ENCODE peak calls at places on chromosomes 4 and X, in nine cellular contexts. A, B, R, H, S, Y, T, I and V are unnamed samples.
A peak's percentile ranks its signal among the peaks of the same experiment; 100 is the strongest.

GRCh38 chrX:8404443-8404842 is 60.2 kb upstream of the VCX3B start:
- DNase-seq in A (no peak), B (peak; percentile 21), R (no peak), H (no peak), S (no peak), Y (no peak), T (peak; percentile 69), I (no peak), V (no peak)

GRCh38 chrX:10111364-10112148 is 45.2 kb upstream of the CLCN4 start:
- DNase-seq in A (no peak), B (no peak), R (no peak), H (peak; percentile 56), S (peak; percentile 14), Y (no peak), T (no peak), I (peak; percentile 32), V (no peak)

GRCh38 chr4:148778980-148779675 is 336.9 kb upstream of the NR3C2 start:
- DNase-seq in A (no peak), B (no peak), R (no peak), H (no peak), S (peak; percentile 49), Y (no peak), T (no peak), I (no peak), V (no peak)

GRCh38 chr4:53461244-53461643 is 83.8 kb downstream of the FIP1L1 start:
- DNase-seq in A (no peak), B (no peak), R (no peak), H (no peak), S (peak; percentile 30), Y (no peak), T (no peak), I (no peak), V (no peak)

GRCh38 chrX:37686348-37686736 is 751 bp downstream of the XK start:
- DNase-seq in A (no peak), B (no peak), R (no peak), H (no peak), S (no peak), Y (no peak), T (no peak), I (no peak), V (no peak)

GRCh38 chrX:113644426-113644825 is 803.8 kb upstream of the AMOT start:
- DNase-seq in A (no peak), B (no peak), R (no peak), H (no peak), S (no peak), Y (no peak), T (no peak), I (no peak), V (no peak)

GRCh38 chrX:120752431-120753128 is 122.7 kb upstream of the C1GALT1C1 start:
- DNase-seq in A (no peak), B (no peak), R (peak; percentile 17), H (no peak), S (no peak), Y (no peak), T (no peak), I (peak; percentile 66), V (no peak)

GRCh38 chrX:25023908-25024307 is 8.1 kb upstream of the ARX start:
- DNase-seq in A (no peak), B (no peak), R (no peak), H (no peak), S (no peak), Y (no peak), T (no peak), I (no peak), V (no peak)

GRCh38 chr4:48147621-48148020 is 13.6 kb upstream of the TXK start:
- DNase-seq in A (no peak), B (no peak), R (no peak), H (no peak), S (no peak), Y (no peak), T (no peak), I (no peak), V (no peak)

GRCh38 chr4:52957220-52957686 is 95.1 kb downstream of the RASL11B start:
- DNase-seq in A (no peak), B (no peak), R (peak; percentile 31), H (peak; percentile 10), S (peak; percentile 58), Y (no peak), T (no peak), I (no peak), V (no peak)

GRCh38 chr4:13483142-13484044 is 747 bp downstream of the RAB28 start:
- DNase-seq in A (peak; percentile 26), B (peak; percentile 36), R (peak; percentile 48), H (peak; percentile 36), S (peak; percentile 74), Y (peak; percentile 35), T (peak; percentile 39), I (peak; percentile 13), V (peak; percentile 78)

GRCh38 chrX:9610774-9611392 is 146.0 kb downstream of the TBL1X start:
- DNase-seq in A (no peak), B (no peak), R (no peak), H (no peak), S (peak; percentile 40), Y (no peak), T (no peak), I (no peak), V (no peak)

GRCh38 chrX:40007746-40008705 is 89.7 kb downstream of the BCOR start:
- DNase-seq in A (no peak), B (no peak), R (peak; percentile 32), H (no peak), S (no peak), Y (no peak), T (no peak), I (no peak), V (no peak)

GRCh38 chr4:113179996-113180395 is 130.5 kb downstream of the ANK2 start:
- DNase-seq in A (no peak), B (no peak), R (no peak), H (no peak), S (peak; percentile 4), Y (no peak), T (no peak), I (no peak), V (no peak)

GRCh38 chr4:82758701-82759685 is 39.6 kb downstream of the SCD5 start:
- DNase-seq in A (no peak), B (no peak), R (no peak), H (no peak), S (no peak), Y (no peak), T (no peak), I (no peak), V (no peak)

GRCh38 chrX:121642415-121642814 is 595.0 kb downstream of the GLUD2 start:
- DNase-seq in A (no peak), B (no peak), R (no peak), H (no peak), S (no peak), Y (no peak), T (no peak), I (no peak), V (no peak)

GRCh38 chr4:26619784-26620183 is 35.9 kb downstream of the TBC1D19 start:
- DNase-seq in A (no peak), B (no peak), R (no peak), H (no peak), S (peak; percentile 77), Y (no peak), T (no peak), I (no peak), V (no peak)

GRCh38 chr4:11355224-11355623 is 73.5 kb downstream of the HS3ST1 start:
- DNase-seq in A (no peak), B (no peak), R (no peak), H (no peak), S (no peak), Y (no peak), T (no peak), I (no peak), V (no peak)

DNA sequence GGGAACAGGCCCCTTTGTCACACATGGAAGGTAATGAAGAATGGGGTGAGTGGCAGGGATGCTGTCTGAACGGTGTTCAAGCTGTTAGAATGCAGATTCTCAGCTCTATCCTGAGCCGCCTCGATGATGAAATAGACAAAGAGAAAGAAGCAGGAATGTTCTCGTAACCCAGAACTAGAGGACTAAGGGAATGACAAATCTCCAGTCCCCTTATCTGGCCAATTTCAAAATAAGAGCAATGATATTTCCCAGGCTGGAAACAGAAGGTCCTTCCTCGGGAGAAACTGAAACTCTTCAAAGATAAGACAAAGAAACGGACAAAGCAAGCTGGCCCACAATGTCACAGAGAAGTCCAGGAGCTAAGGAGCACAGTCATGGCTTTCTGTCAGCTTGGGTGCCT is 29.5 kb upstream of the MTNR1A start:
- DNase-seq in A (no peak), B (no peak), R (no peak), H (no peak), S (no peak), Y (no peak), T (no peak), I (no peak), V (no peak)
- TF ChIP-seq POLR2A in A (no peak), B (no peak), R (no peak), H (no peak), S (no peak), Y (no peak), T (no peak), I (no peak), V (no peak)

GRCh38 chr4:8078610-8079015 is 80.0 kb downstream of the ABLIM2 start:
- DNase-seq in A (no peak), B (no peak), R (no peak), H (no peak), S (no peak), Y (no peak), T (no peak), I (no peak), V (no peak)
- H3K27ac ChIP-seq in A (no peak overlapping the region), B (peak overlapping the region; percentile 8), R (no peak overlapping the region), H (no peak overlapping the region), S (no peak overlapping the region), Y (no peak overlapping the region), T (no peak overlapping the region), I (no peak overlapping the region), V (no peak overlapping the region)

GRCh38 chr4:2745981-2746806 is 9.9 kb downstream of the TNIP2 start:
- DNase-seq in A (no peak), B (no peak), R (no peak), H (peak; percentile 39), S (peak; percentile 85), Y (no peak), T (peak; percentile 44), I (no peak), V (no peak)
- TF ChIP-seq POLR2A in A (no peak), B (no peak), R (no peak), H (no peak), S (no peak), Y (no peak), T (no peak), I (no peak), V (no peak)

GRCh38 chr4:158871050-158871724 is 102.4 kb downstream of the FNIP2 start:
- DNase-seq in A (peak; percentile 19), B (no peak), R (no peak), H (no peak), S (no peak), Y (no peak), T (no peak), I (no peak), V (no peak)

GRCh38 chr4:158875026-158875425 is 106.2 kb downstream of the FNIP2 start:
- DNase-seq in A (no peak), B (no peak), R (no peak), H (no peak), S (no peak), Y (no peak), T (no peak), I (no peak), V (no peak)

GRCh38 chr4:158877069-158877468 is 108.2 kb downstream of the FNIP2 start:
- DNase-seq in A (no peak), B (no peak), R (no peak), H (no peak), S (no peak), Y (no peak), T (no peak), I (no peak), V (no peak)

GRCh38 chr4:158875455-158875854 is 106.6 kb downstream of the FNIP2 start:
- DNase-seq in A (no peak), B (no peak), R (no peak), H (no peak), S (no peak), Y (no peak), T (no peak), I (no peak), V (no peak)

GRCh38 chr4:158873795-158874359 is 105.1 kb downstream of the FNIP2 start:
- DNase-seq in A (no peak), B (no peak), R (no peak), H (no peak), S (peak; percentile 96), Y (no peak), T (no peak), I (peak; percentile 5), V (no peak)
- H3K27ac ChIP-seq in A (no peak overlapping the region), B (no peak overlapping the region), R (no peak overlapping the region), H (no peak overlapping the region), S (no peak overlapping the region), Y (no peak overlapping the region), T (no peak overlapping the region), I (no peak overlapping the region), V (no peak overlapping the region)